ENCODE peak calls at places on chromosomes 3 and 15, in seven cellular contexts. T is left ventricle myocardium inferior, H is cardiac fibroblast, I is heart right ventricle, B is iPS DF 6.9, C is right atrium auricular region, U is aorta. Z is an unnamed sample.

GRCh38 chr3:196471551-196471950 is 32.0 kb downstream of the RNF168 start:
- DNase-seq in T (no peak), H (no peak), I (no peak), B (no peak), C (no peak), U (no peak), Z (no peak)

GRCh38 chr3:55604414-55604813 is 117.3 kb upstream of the WNT5A start:
- DNase-seq in T (no peak), H (no peak), I (no peak), B (no peak), C (no peak), U (no peak), Z (no peak)

GRCh38 chr15:73986055-73986775 is 5.9 kb downstream of the STOML1 start:
- DNase-seq in T (no peak), H (no peak), I (no peak), B (no peak), C (no peak), U (peak), Z (no peak)

GRCh38 chr3:179322481-179323196 is at the start of gene ZNF639:
- DNase-seq in T (peak), H (peak), I (peak), B (peak), C (peak), U (peak), Z (peak)

GRCh38 chr3:75396316-75396802 is 267.8 kb upstream of the FRG2C start:
- DNase-seq in T (no peak), H (no peak), I (no peak), B (no peak), C (no peak), U (no peak), Z (no peak)

GRCh38 chr15:83248151-83248851 is 36.2 kb downstream of the BNC1 start:
- DNase-seq in T (no peak), H (peak), I (no peak), B (peak), C (no peak), U (no peak), Z (no peak)

GRCh38 chr15:42012937-42013482 is 7.8 kb downstream of the PLA2G4E start:
- DNase-seq in T (no peak), H (no peak), I (no peak), B (no peak), C (no peak), U (peak), Z (no peak)

GRCh38 chr3:55906896-55907295 is 419.8 kb upstream of the WNT5A start:
- DNase-seq in T (no peak), H (no peak), I (no peak), B (no peak), C (no peak), U (no peak), Z (no peak)

GRCh38 chr3:135229018-135229495 is 434.0 kb downstream of the EPHB1 start:
- DNase-seq in T (no peak), H (no peak), I (peak), B (no peak), C (no peak), U (no peak), Z (no peak)

GRCh38 chr3:62710761-62711160 is 164.5 kb downstream of the CADPS start:
- DNase-seq in T (no peak), H (no peak), I (no peak), B (no peak), C (no peak), U (no peak), Z (no peak)

GRCh38 chr15:34699968-34700640 is 54.7 kb downstream of the GJD2 start:
- DNase-seq in T (no peak), H (peak), I (no peak), B (no peak), C (no peak), U (no peak), Z (no peak)

GRCh38 chr15:80403712-80404056 is 498 bp upstream of the ARNT2 start:
- DNase-seq in T (peak), H (no peak), I (peak), B (no peak), C (no peak), U (peak), Z (no peak)

DNA sequence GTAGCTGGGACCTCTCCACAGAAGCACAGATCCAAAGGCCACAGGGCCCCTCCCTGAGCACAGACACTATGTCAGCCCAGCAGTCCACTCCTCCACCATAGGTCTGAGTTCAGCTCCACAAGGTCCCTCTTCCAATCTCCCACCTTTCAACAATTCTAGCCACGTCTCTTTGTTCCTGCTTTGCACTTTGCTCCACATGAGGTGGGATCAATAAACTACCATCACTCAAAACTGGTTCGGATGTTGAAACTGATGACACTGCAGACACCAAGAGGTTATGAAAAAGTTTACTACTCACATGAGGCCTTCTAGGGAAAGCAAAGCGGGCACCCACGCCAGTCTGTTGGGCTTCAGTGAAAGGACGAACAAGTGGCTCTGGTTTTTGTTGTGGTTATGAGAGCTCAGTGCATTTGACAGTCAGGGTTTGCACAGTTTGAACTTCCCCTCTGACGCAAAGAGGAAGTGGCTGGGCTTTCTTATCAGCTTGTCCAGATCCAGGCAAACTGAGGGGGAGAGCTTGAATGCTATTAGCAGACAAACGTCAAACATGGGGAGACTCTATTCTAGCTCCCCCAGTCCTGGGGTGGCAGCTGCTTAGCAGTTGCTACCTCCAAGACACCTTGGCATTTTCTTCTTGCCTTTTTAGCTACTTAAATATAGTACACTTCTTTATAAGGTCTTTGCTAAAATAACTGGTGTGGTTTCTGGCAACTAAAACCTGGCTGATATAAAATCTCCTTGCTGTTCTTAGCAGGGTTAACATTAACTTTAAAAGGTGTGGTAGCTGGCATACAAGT is 37.8 kb downstream of the ZNF445 start:
- DNase-seq in T (peak), H (peak), I (peak), B (no peak), C (peak), U (peak), Z (peak)
- H3K4me3 ChIP-seq in T (peak), H (no peak), I (peak), B (no peak), C (no peak), U (no peak), Z (peak)

GRCh38 chr3:156489462-156489911 is 65.4 kb downstream of the SSR3 start:
- DNase-seq in T (no peak), H (peak), I (no peak), B (no peak), C (no peak), U (no peak), Z (no peak)
- H3K4me3 ChIP-seq in T (no peak), H (no peak), I (no peak), B (no peak), C (no peak), U (no peak), Z (no peak)

GRCh38 chr15:52790166-52790708 is at the start of gene ONECUT1:
- DNase-seq in T (peak), H (peak), I (peak), B (no peak), C (no peak), U (peak), Z (no peak)

GRCh38 chr15:52791776-52792175 is 1.6 kb upstream of the ONECUT1 start:
- DNase-seq in T (no peak), H (no peak), I (no peak), B (no peak), C (no peak), U (no peak), Z (no peak)

GRCh38 chr15:52789601-52790165 is 453 bp downstream of the ONECUT1 start:
- DNase-seq in T (no peak), H (peak), I (no peak), B (no peak), C (no peak), U (peak), Z (no peak)

GRCh38 chr15:52789008-52789600 is 1.0 kb downstream of the ONECUT1 start:
- DNase-seq in T (no peak), H (no peak), I (no peak), B (no peak), C (no peak), U (peak), Z (no peak)

DNA sequence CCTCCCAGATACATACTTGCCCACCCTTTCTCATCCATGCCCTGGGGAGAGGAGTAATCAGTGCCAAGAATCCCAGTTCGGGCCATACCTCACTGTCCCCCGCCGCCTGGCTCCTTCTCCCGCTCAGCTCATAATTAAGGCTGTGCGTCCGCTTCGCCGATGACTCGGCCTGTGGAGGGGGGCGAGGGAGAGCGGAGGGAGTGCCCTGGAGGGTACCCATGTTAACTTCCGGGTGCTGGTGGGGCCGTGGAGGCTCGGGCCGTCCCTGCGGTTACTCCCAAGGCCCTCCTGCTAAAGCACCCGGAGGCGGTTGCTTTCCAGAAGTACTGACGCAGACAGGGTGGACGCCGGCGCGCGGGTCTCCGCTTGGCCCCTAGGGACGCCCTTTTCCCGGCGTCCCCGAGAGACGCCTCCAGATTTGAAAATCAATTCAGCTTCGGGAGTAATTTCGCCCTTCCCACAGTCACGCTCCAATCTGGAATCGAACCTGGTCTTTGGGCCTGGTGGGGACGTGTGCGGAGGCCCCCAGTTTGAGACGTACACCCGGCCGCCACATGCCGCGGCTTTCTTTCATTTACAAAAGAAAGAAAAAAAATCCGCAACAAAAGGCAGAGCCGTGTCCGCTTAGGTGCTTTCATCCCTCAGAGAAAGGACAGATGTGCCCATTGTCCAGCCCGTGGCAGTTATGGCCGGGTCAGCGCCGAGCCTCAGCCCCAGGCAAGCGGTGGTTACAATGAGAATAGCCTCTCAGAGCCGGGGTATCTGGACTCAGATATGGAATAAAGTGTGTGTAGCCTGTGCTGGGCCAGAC is 1.0 kb upstream of the ONECUT1 start:
- DNase-seq in T (no peak), H (no peak), I (no peak), B (no peak), C (no peak), U (no peak), Z (no peak)
- H3K4me3 ChIP-seq in T (peak), H (no peak), I (peak), B (peak), C (peak), U (no peak), Z (peak)

GRCh38 chr3:139109271-139109670 is 64.6 kb upstream of the PRR23C start:
- DNase-seq in T (no peak), H (no peak), I (no peak), B (no peak), C (no peak), U (no peak), Z (no peak)

GRCh38 chr3:139106013-139106932 is 61.6 kb upstream of the PRR23C start:
- DNase-seq in T (no peak), H (no peak), I (no peak), B (no peak), C (no peak), U (no peak), Z (no peak)

GRCh38 chr3:139108253-139108969 is 63.7 kb upstream of the PRR23C start:
- DNase-seq in T (no peak), H (no peak), I (no peak), B (no peak), C (no peak), U (no peak), Z (no peak)

GRCh38 chr3:139105154-139105702 is 60.5 kb upstream of the PRR23C start:
- DNase-seq in T (no peak), H (no peak), I (no peak), B (no peak), C (no peak), U (no peak), Z (no peak)

GRCh38 chr3:139107424-139108252 is 62.9 kb upstream of the PRR23C start:
- DNase-seq in T (no peak), H (no peak), I (no peak), B (no peak), C (no peak), U (no peak), Z (no peak)
- H3K4me3 ChIP-seq in T (no peak), H (no peak), I (no peak), B (no peak), C (no peak), U (no peak), Z (no peak)

DNA sequence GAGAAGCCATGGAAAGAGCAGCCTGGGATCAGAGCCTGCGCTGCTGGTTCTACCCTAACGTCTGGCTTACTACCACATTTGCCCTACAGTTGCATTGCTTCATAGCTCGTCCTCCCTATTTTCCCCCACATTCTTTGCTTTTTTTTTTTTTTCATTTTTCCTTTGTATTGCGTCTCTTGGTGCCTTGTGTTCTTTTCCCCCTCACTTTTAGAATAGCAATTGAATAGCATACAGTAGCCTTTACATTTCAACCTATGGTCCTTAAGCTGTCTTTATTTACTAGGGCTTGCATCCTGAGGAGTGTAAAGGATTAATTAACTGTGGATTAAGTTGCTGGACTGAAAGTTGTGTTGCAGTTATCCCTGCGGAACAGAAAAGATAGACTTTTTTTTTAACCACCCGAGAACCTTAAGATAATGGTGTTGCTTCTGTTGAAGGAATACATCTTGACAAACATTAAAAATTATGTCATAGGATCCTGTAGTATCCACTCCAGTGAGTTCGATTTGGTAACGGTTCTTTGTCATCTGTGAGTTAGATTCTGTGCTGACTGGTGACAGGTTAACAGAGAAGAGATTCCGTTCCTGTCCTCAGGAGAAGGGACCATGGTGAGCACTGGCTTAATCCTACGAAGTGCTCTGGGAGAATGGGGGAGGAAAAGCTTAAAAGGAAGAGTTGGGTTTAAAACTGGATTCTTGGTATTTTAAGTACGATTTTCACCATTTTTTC is 417.4 kb upstream of the NAALADL2 start:
- DNase-seq in T (no peak), H (peak), I (no peak), B (no peak), C (no peak), U (no peak), Z (no peak)
- H3K4me3 ChIP-seq in T (peak), H (peak), I (peak), B (peak), C (peak), U (peak), Z (peak)

GRCh38 chr3:126261037-126261436 is 80.7 kb upstream of the ALDH1L1 start:
- DNase-seq in T (peak), H (peak), I (peak), B (no peak), C (peak), U (peak), Z (no peak)
- H3K4me3 ChIP-seq in T (no peak), H (no peak), I (no peak), B (no peak), C (no peak), U (no peak), Z (no peak)

DNA sequence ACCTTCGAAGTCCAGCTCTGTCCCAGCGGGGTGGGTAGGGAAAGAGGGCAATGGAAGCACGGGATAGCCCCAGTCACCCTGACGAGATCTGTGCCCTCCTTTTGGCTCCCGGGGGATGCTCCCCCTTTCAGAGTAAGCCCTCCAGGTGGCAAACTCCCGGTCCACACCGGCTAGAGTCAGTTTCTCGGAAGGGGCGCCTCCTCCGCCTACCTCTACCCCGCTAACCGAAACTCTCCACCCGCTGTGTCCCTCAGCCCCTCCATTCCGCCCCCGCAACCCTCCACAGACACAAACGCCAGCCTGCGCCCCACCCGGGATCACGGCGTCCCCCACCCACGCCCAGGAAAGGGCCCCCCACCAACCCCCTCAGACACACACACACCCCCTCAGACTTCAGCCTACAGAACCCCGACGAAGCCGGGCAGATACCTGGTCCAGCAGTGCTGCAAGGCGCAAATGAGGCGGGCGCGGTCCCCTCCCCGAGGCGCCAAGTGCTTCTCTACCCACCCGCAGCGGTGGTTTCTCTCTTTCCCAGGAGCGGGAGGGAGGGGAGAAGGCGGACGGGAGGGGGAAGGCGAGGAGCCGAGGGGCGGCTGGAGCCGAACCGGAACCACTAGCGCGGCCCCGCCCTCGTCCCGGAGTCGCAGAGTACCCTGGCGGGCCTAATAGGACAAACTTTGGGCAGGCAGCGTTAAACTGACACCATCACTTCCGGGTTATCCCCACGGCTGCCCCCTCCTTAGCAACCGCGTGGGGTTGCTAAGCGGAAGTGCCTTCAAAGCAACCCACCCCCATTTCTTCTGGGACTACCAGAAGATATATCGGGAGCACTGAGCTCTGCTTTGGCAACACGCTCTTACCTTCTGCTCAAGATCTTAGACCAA is at the start of gene CSNK1G1:
- DNase-seq in T (peak), H (peak), I (peak), B (peak), C (peak), U (peak), Z (peak)
- H3K4me3 ChIP-seq in T (peak), H (peak), I (peak), B (peak), C (peak), U (peak), Z (peak)